ENCODE peak calls at places on chromosomes 2 and 18, in four cellular contexts. One of them, this sample, is unnamed.

GRCh38 chr2:238875161-238875530 is 27.3 kb downstream of the TWIST2 start:
- DNase-seq in GM12891: no peak
- DNase-seq in GM12878: no peak
- DNase-seq in K562: no peak
- DNase-seq in this sample: no peak

GRCh38 chr2:99488587-99488998 is 1.2 kb downstream of the REV1 start:
- DNase-seq in GM12891: no peak
- DNase-seq in GM12878: peak; percentile 19
- DNase-seq in K562: peak; percentile 22
- DNase-seq in this sample: peak; percentile 16

GRCh38 chr2:134917219-134917957 is 1.2 kb upstream of the CCNT2 start:
- DNase-seq in GM12891: no peak
- DNase-seq in GM12878: no peak
- DNase-seq in K562: no peak
- DNase-seq in this sample: peak; percentile 17

GRCh38 chr2:208501217-208501616 is 94.6 kb downstream of the PTH2R start:
- DNase-seq in GM12891: no peak
- DNase-seq in GM12878: no peak
- DNase-seq in K562: peak; percentile 40
- DNase-seq in this sample: no peak

GRCh38 chr2:163800889-163801498 is 65.2 kb upstream of the FIGN start:
- DNase-seq in GM12891: no peak
- DNase-seq in GM12878: no peak
- DNase-seq in K562: no peak
- DNase-seq in this sample: no peak

GRCh38 chr18:49534846-49535601 is 26.8 kb upstream of the LIPG start:
- DNase-seq in GM12891: no peak
- DNase-seq in GM12878: no peak
- DNase-seq in K562: no peak
- DNase-seq in this sample: no peak

GRCh38 chr2:208139447-208139846 is 6.5 kb downstream of the CRYGB start:
- DNase-seq in GM12891: no peak
- DNase-seq in GM12878: no peak
- DNase-seq in K562: no peak
- DNase-seq in this sample: no peak

GRCh38 chr18:49094979-49095632 is 144.3 kb upstream of the SMAD7 start:
- DNase-seq in GM12891: no peak
- DNase-seq in GM12878: no peak
- DNase-seq in K562: no peak
- DNase-seq in this sample: no peak

GRCh38 chr2:183951636-183952035 is 646.7 kb upstream of the ZNF804A start:
- DNase-seq in GM12891: no peak
- DNase-seq in GM12878: no peak
- DNase-seq in K562: no peak
- DNase-seq in this sample: no peak

GRCh38 chr2:41498791-41499190 is 549.0 kb upstream of the PKDCC start:
- DNase-seq in GM12891: no peak
- DNase-seq in GM12878: no peak
- DNase-seq in K562: no peak
- DNase-seq in this sample: peak; percentile 61

GRCh38 chr2:209661286-209661685 is 110.3 kb upstream of the UNC80 start:
- DNase-seq in GM12891: no peak
- DNase-seq in GM12878: no peak
- DNase-seq in K562: no peak
- DNase-seq in this sample: no peak

GRCh38 chr2:121285077-121285449 is at the start of gene TFCP2L1:
- DNase-seq in GM12891: peak; percentile 62
- DNase-seq in GM12878: no peak
- DNase-seq in K562: peak; percentile 70
- DNase-seq in this sample: no peak

GRCh38 chr18:10297079-10297478 is 157.4 kb upstream of the APCDD1 start:
- DNase-seq in GM12891: no peak
- DNase-seq in GM12878: no peak
- DNase-seq in K562: no peak
- DNase-seq in this sample: no peak

GRCh38 chr2:223109341-223109740 is 57.4 kb downstream of the KCNE4 start:
- DNase-seq in GM12891: no peak
- DNase-seq in GM12878: no peak
- DNase-seq in K562: no peak
- DNase-seq in this sample: no peak

GRCh38 chr2:3114406-3115185 is 263.0 kb downstream of the EIPR1 start:
- DNase-seq in GM12891: no peak
- DNase-seq in GM12878: no peak
- DNase-seq in K562: no peak
- DNase-seq in this sample: no peak

GRCh38 chr18:80225685-80226084 is 21.6 kb downstream of the PARD6G start:
- DNase-seq in GM12891: no peak
- DNase-seq in GM12878: no peak
- DNase-seq in K562: no peak
- DNase-seq in this sample: no peak

GRCh38 chr18:25350561-25351201 is 1.3 kb downstream of the ZNF521 start:
- DNase-seq in GM12891: peak; percentile 34
- DNase-seq in GM12878: no peak
- DNase-seq in K562: no peak
- DNase-seq in this sample: no peak

GRCh38 chr18:25349926-25350560 is 1.9 kb downstream of the ZNF521 start:
- DNase-seq in GM12891: no peak
- DNase-seq in GM12878: no peak
- DNase-seq in K562: no peak
- DNase-seq in this sample: no peak

GRCh38 chr18:25348361-25349130 is 3.4 kb downstream of the ZNF521 start:
- DNase-seq in GM12891: no peak
- DNase-seq in GM12878: no peak
- DNase-seq in K562: no peak
- DNase-seq in this sample: no peak

GRCh38 chr18:25351280-25351772 is 640 bp downstream of the ZNF521 start:
- DNase-seq in GM12891: no peak
- DNase-seq in GM12878: no peak
- DNase-seq in K562: no peak
- DNase-seq in this sample: no peak

DNA sequence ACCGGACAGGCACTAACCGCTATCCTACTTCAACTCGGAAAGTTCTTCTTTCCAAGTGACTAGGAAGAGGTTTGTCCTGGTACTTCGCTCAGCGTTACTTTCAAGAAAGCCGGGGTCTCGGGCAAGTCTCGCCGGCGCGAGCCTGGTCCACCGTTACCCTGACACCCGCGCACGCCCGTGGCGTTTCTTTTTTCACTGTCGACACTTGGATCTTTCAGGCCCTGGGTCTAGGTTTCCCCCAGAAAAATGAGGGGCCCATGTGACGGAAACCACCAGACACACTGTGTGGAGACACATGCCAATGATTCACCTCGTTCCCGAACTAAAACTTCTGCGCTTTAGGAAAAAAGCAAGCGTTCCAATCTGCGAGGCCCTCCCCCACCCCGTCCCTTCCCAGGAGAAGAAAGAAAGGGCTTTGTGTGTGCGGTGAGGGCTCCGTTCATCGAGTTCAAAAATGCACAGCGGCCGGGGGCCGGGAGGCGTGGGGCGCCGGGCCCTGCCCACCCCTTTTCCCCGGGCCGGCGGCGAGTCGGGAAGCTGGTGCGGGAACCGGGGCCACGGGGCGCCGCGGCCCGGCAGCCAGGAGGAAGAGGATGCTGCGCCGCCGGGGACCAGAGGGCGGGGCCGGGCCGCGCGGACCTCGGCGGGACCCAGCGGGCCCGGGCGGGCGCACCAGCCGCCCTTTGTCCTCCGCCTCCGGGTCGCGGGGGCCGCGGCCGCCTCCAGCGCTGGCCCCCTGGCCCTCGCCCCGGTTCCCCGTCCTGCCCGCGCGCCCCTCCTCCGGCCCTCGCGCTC is 2.6 kb downstream of the ZNF521 start:
- DNase-seq in GM12891: peak; percentile 11
- DNase-seq in GM12878: no peak
- DNase-seq in K562: no peak
- DNase-seq in this sample: no peak
- TF ChIP-seq POLR2AphosphoS5 in GM12891: no peak
- TF ChIP-seq POLR2AphosphoS5 in GM12878: no peak
- TF ChIP-seq POLR2AphosphoS5 in K562: no peak
- TF ChIP-seq POLR2AphosphoS5 in this sample: no peak

GRCh38 chr2:118738524-118739308 is 108.7 kb downstream of the EN1 start:
- DNase-seq in GM12891: no peak
- DNase-seq in GM12878: no peak
- DNase-seq in K562: peak; percentile 62
- DNase-seq in this sample: no peak
- TF ChIP-seq SPI1 in GM12891: no peak
- TF ChIP-seq SPI1 in GM12878: no peak
- TF ChIP-seq SPI1 in K562: no peak
- TF ChIP-seq SPI1 in this sample: no peak

GRCh38 chr2:176589956-176590509 is 320.8 kb downstream of the MTX2 start:
- DNase-seq in GM12891: no peak
- DNase-seq in GM12878: no peak
- DNase-seq in K562: no peak
- DNase-seq in this sample: no peak
- TF ChIP-seq POLR2AphosphoS5 in GM12891: no peak
- TF ChIP-seq POLR2AphosphoS5 in GM12878: no peak
- TF ChIP-seq POLR2AphosphoS5 in K562: no peak
- TF ChIP-seq POLR2AphosphoS5 in this sample: no peak

GRCh38 chr18:43780782-43781340 is 503.6 kb upstream of the SYT4 start:
- DNase-seq in GM12891: no peak
- DNase-seq in GM12878: no peak
- DNase-seq in K562: no peak
- DNase-seq in this sample: no peak
- TF ChIP-seq SPI1 in GM12891: no peak
- TF ChIP-seq SPI1 in GM12878: no peak
- TF ChIP-seq SPI1 in K562: no peak
- TF ChIP-seq SPI1 in this sample: no peak

DNA sequence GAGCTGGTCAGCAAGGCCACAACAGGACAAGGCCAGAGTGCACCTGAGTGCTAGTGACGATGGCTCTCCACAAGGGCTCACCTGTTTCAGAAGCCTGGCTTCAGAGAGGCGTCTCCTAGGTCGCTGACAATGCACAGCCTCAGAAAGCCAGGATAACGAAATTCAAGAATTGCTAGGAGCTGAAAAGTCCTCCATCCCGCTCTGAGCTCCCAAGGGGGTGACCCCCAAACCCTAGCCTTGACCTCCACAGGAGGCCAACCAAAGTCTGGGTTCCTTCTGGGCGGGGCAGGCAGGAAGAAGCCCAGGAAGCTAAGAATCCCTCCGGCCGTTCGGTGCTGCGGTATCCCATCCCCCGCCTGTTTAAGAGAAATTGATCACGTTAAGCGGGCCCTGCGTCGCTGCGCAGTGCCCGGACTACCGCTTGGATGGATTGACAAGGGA is 2.5 kb upstream of the OSR1 start:
- DNase-seq in GM12891: no peak
- DNase-seq in GM12878: no peak
- DNase-seq in K562: no peak
- DNase-seq in this sample: no peak
- TF ChIP-seq POLR2AphosphoS5 in GM12891: no peak
- TF ChIP-seq POLR2AphosphoS5 in GM12878: no peak
- TF ChIP-seq POLR2AphosphoS5 in K562: no peak
- TF ChIP-seq POLR2AphosphoS5 in this sample: no peak

GRCh38 chr18:32768646-32769206 is 4.1 kb downstream of the KLHL14 start:
- DNase-seq in GM12891: no peak
- DNase-seq in GM12878: no peak
- DNase-seq in K562: no peak
- DNase-seq in this sample: no peak

GRCh38 chr18:32771169-32771751 is 1.6 kb downstream of the KLHL14 start:
- DNase-seq in GM12891: no peak
- DNase-seq in GM12878: no peak
- DNase-seq in K562: no peak
- DNase-seq in this sample: no peak

GRCh38 chr18:32770181-32770650 is 2.6 kb downstream of the KLHL14 start:
- DNase-seq in GM12891: no peak
- DNase-seq in GM12878: no peak
- DNase-seq in K562: no peak
- DNase-seq in this sample: no peak

GRCh38 chr18:32770651-32771168 is 2.1 kb downstream of the KLHL14 start:
- DNase-seq in GM12891: no peak
- DNase-seq in GM12878: no peak
- DNase-seq in K562: no peak
- DNase-seq in this sample: no peak

GRCh38 chr18:32769242-32770180 is 3.3 kb downstream of the KLHL14 start:
- DNase-seq in GM12891: no peak
- DNase-seq in GM12878: no peak
- DNase-seq in K562: no peak
- DNase-seq in this sample: no peak
- TF ChIP-seq SPI1 in GM12891: no peak
- TF ChIP-seq SPI1 in GM12878: no peak
- TF ChIP-seq SPI1 in K562: no peak
- TF ChIP-seq SPI1 in this sample: no peak

GRCh38 chr18:78183815-78184214 is 795.8 kb upstream of the SALL3 start:
- DNase-seq in GM12891: no peak
- DNase-seq in GM12878: no peak
- DNase-seq in K562: no peak
- DNase-seq in this sample: no peak
- TF ChIP-seq POLR2AphosphoS5 in GM12891: no peak
- TF ChIP-seq POLR2AphosphoS5 in GM12878: no peak
- TF ChIP-seq POLR2AphosphoS5 in K562: no peak
- TF ChIP-seq POLR2AphosphoS5 in this sample: no peak

GRCh38 chr2:113858764-113859163 is 31.1 kb upstream of the ACTR3 start:
- DNase-seq in GM12891: no peak
- DNase-seq in GM12878: no peak
- DNase-seq in K562: peak; percentile 54
- DNase-seq in this sample: no peak
- TF ChIP-seq SPI1 in GM12891: no peak
- TF ChIP-seq SPI1 in GM12878: no peak
- TF ChIP-seq SPI1 in K562: no peak
- TF ChIP-seq SPI1 in this sample: no peak

GRCh38 chr2:36587556-36587955 is 10.4 kb downstream of the FEZ2 start:
- DNase-seq in GM12891: no peak
- DNase-seq in GM12878: no peak
- DNase-seq in K562: no peak
- DNase-seq in this sample: no peak
- TF ChIP-seq POLR2AphosphoS5 in GM12891: no peak
- TF ChIP-seq POLR2AphosphoS5 in GM12878: no peak
- TF ChIP-seq POLR2AphosphoS5 in K562: no peak
- TF ChIP-seq POLR2AphosphoS5 in this sample: no peak